ENCODE peak calls at places on chromosome 11, in seven cellular contexts. Q is activated CD4-positive, alpha-beta T cell treated with anti-CD3 and anti-CD28 coated beads for 36 hours; J is mammary epithelial cell; F is neuronal stem cell; A is C1 segment of cervical spinal cord; S is globus pallidus; M is activated effector memory CD4-positive, alpha-beta T cell treated with anti-CD3 and anti-CD28 coated beads, Interleukin-2, amount 50 U/mL, for 16 hours. U is an unnamed sample.

GRCh38 chr11:103537904-103538502 is 428.8 kb downstream of the DYNC2H1 start:
- DNase-seq in Q (no peak), J (peak), F (no peak), A (no peak), S (no peak), M (no peak), U (no peak)

GRCh38 chr11:105144887-105145286 is 5.3 kb upstream of the CARD18 start:
- DNase-seq in Q (no peak), J (peak), F (no peak), A (no peak), S (no peak), M (no peak), U (peak)

GRCh38 chr11:61800331-61801281 is 7.9 kb downstream of the FEN1 start:
- DNase-seq in Q (no peak), J (no peak), F (no peak), A (no peak), S (no peak), M (no peak), U (no peak)

GRCh38 chr11:122044086-122044485 is 71.9 kb downstream of the BLID start:
- DNase-seq in Q (no peak), J (peak), F (no peak), A (no peak), S (no peak), M (no peak), U (no peak)

GRCh38 chr11:121048464-121049233 is 24.7 kb downstream of the TBCEL start:
- DNase-seq in Q (no peak), J (peak), F (no peak), A (no peak), S (no peak), M (no peak), U (no peak)

GRCh38 chr11:65613091-65613928 is 711 bp downstream of the MAP3K11 start:
- DNase-seq in Q (peak), J (peak), F (no peak), A (no peak), S (peak), M (peak), U (no peak)

GRCh38 chr11:10350341-10350740 is 45.5 kb downstream of the ADM start:
- DNase-seq in Q (no peak), J (peak), F (no peak), A (no peak), S (no peak), M (no peak), U (peak)

GRCh38 chr11:127345819-127346459 is 345.4 kb upstream of the KIRREL3 start:
- DNase-seq in Q (peak), J (peak), F (peak), A (peak), S (peak), M (no peak), U (peak)

GRCh38 chr11:34278708-34279297 is 79.0 kb downstream of the ABTB2 start:
- DNase-seq in Q (no peak), J (no peak), F (no peak), A (no peak), S (no peak), M (no peak), U (no peak)

GRCh38 chr11:75315439-75315805 is 36.0 kb downstream of the ARRB1 start:
- DNase-seq in Q (no peak), J (no peak), F (no peak), A (no peak), S (no peak), M (no peak), U (no peak)

GRCh38 chr11:128496249-128496648 is 91.1 kb downstream of the ETS1 start:
- DNase-seq in Q (no peak), J (no peak), F (no peak), A (no peak), S (no peak), M (no peak), U (no peak)

GRCh38 chr11:110147965-110148709 is 54.9 kb downstream of the ZC3H12C start:
- DNase-seq in Q (no peak), J (peak), F (no peak), A (no peak), S (no peak), M (no peak), U (peak)

GRCh38 chr11:27443746-27444465 is 28.7 kb downstream of the LGR4 start:
- DNase-seq in Q (no peak), J (no peak), F (peak), A (peak), S (peak), M (no peak), U (no peak)

GRCh38 chr11:69010964-69011623 is 2.0 kb downstream of the MRGPRF start:
- DNase-seq in Q (peak), J (peak), F (peak), A (no peak), S (peak), M (peak), U (no peak)

GRCh38 chr11:103682318-103683184 is 353.9 kb upstream of the DDI1 start:
- DNase-seq in Q (peak), J (peak), F (peak), A (peak), S (peak), M (peak), U (no peak)

GRCh38 chr11:122754553-122755322 is 83.6 kb upstream of the CRTAM start:
- DNase-seq in Q (peak), J (no peak), F (no peak), A (no peak), S (no peak), M (peak), U (no peak)

GRCh38 chr11:70482529-70482917 is 84.2 kb downstream of the CTTN start:
- DNase-seq in Q (no peak), J (no peak), F (no peak), A (no peak), S (no peak), M (no peak), U (no peak)

GRCh38 chr11:326842-327580 is 6.4 kb upstream of the IFITM3 start:
- DNase-seq in Q (peak), J (no peak), F (no peak), A (peak), S (peak), M (peak), U (no peak)

GRCh38 chr11:70087446-70088167 is 9.5 kb downstream of the ANO1 start:
- DNase-seq in Q (no peak), J (no peak), F (no peak), A (no peak), S (no peak), M (no peak), U (no peak)

GRCh38 chr11:32643526-32643925 is 59.9 kb downstream of the EIF3M start:
- DNase-seq in Q (no peak), J (peak), F (no peak), A (no peak), S (no peak), M (no peak), U (peak)

GRCh38 chr11:86495341-86495740 is 120.7 kb downstream of the CCDC81 start:
- DNase-seq in Q (no peak), J (no peak), F (no peak), A (no peak), S (no peak), M (no peak), U (no peak)